ENCODE peak calls at places on chromosomes 12 and 14, in seven cellular contexts. Y is IMR-90; V is stimulated activated CD4-positive, alpha-beta T cell treated with anti-CD3 and anti-CD28 coated beads, Interleukin-1b, Interleukin-23, amount 100 ng/mL, for 4 hours; U is Right ventricle myocardium superior; G is stimulated activated CD8-positive, alpha-beta memory T cell treated with anti-CD3 and anti-CD28 coated beads, Interleukin-7, amount 100 ng/mL, for 24 hours; T is fibroblast of the conjunctiva; N is MV-4-11. R is an unnamed sample.

GRCh38 chr12:81615031-81615430 is 144.1 kb downstream of the PPFIA2 start:
- DNase-seq in Y (no peak), V (no peak), U (no peak), G (no peak), T (no peak), N (no peak), R (no peak)

GRCh38 chr12:28955491-28955890 is 193.6 kb upstream of the FAR2 start:
- DNase-seq in Y (peak; percentile 45), V (no peak), U (no peak), G (no peak), T (no peak), N (no peak), R (peak; percentile 66)

GRCh38 chr12:8829621-8830020 is 7.2 kb downstream of the A2ML1 start:
- DNase-seq in Y (no peak), V (no peak), U (no peak), G (no peak), T (no peak), N (no peak), R (no peak)

GRCh38 chr12:16285586-16285985 is 8.1 kb upstream of the SLC15A5 start:
- DNase-seq in Y (no peak), V (no peak), U (no peak), G (no peak), T (no peak), N (no peak), R (no peak)

GRCh38 chr12:117567644-117568043 is 206.2 kb upstream of the NOS1 start:
- DNase-seq in Y (no peak), V (no peak), U (no peak), G (no peak), T (no peak), N (no peak), R (no peak)

GRCh38 chr12:94545937-94546771 is 86.5 kb upstream of the CEP83 start:
- DNase-seq in Y (peak; percentile 68), V (no peak), U (no peak), G (no peak), T (peak; percentile 61), N (peak; percentile 4), R (peak; percentile 77)

GRCh38 chr12:130764073-130764472 is 48.0 kb upstream of the RIMBP2 start:
- DNase-seq in Y (peak; percentile 7), V (no peak), U (no peak), G (no peak), T (no peak), N (no peak), R (peak; percentile 40)

GRCh38 chr14:23936084-23936829 is 17.3 kb upstream of the DHRS4 start:
- DNase-seq in Y (no peak), V (no peak), U (no peak), G (no peak), T (no peak), N (no peak), R (no peak)

GRCh38 chr14:51938137-51938536 is 51.2 kb upstream of the RTRAF start:
- DNase-seq in Y (peak; percentile 11), V (no peak), U (no peak), G (no peak), T (no peak), N (no peak), R (peak; percentile 55)

GRCh38 chr14:54572316-54572715 is 5.4 kb downstream of the SAMD4A start:
- DNase-seq in Y (no peak), V (no peak), U (no peak), G (no peak), T (no peak), N (peak; percentile 6), R (peak; percentile 48)

GRCh38 chr12:111180830-111181726 is 187.8 kb downstream of the PHETA1 start:
- DNase-seq in Y (peak; percentile 4), V (no peak), U (peak; percentile 89), G (no peak), T (peak; percentile 6), N (peak; percentile 93), R (peak; percentile 62)

GRCh38 chr12:100138048-100138907 is 4.4 kb downstream of the BLTP3B start:
- DNase-seq in Y (peak; percentile 15), V (no peak), U (no peak), G (no peak), T (no peak), N (peak; percentile 85), R (peak; percentile 12)

GRCh38 chr14:78424311-78424710 is 254.1 kb downstream of the NRXN3 start:
- DNase-seq in Y (no peak), V (no peak), U (no peak), G (no peak), T (no peak), N (no peak), R (no peak)

GRCh38 chr12:61301817-61302216 is 958.4 kb upstream of the USP15 start:
- DNase-seq in Y (no peak), V (no peak), U (no peak), G (no peak), T (no peak), N (no peak), R (no peak)

GRCh38 chr12:54412786-54413185 is 6.3 kb downstream of the ITGA5 start:
- DNase-seq in Y (no peak), V (no peak), U (no peak), G (no peak), T (no peak), N (no peak), R (no peak)

GRCh38 chr14:90111895-90112534 is 50.2 kb downstream of the KCNK13 start:
- DNase-seq in Y (peak; percentile 87), V (no peak), U (no peak), G (no peak), T (no peak), N (no peak), R (peak; percentile 34)

GRCh38 chr12:54413284-54414190 is 5.5 kb downstream of the ITGA5 start:
- DNase-seq in Y (no peak), V (no peak), U (peak; percentile 80), G (peak; percentile 47), T (no peak), N (peak; percentile 89), R (peak; percentile 53)

GRCh38 chr14:70909788-70910614 is 2.7 kb downstream of the PCNX1 start:
- DNase-seq in Y (no peak), V (no peak), U (no peak), G (no peak), T (no peak), N (no peak), R (no peak)

GRCh38 chr14:37167151-37168047 is 5.0 kb downstream of the SLC25A21 start:
- DNase-seq in Y (no peak), V (no peak), U (no peak), G (no peak), T (no peak), N (no peak), R (no peak)

GRCh38 chr12:43501705-43502104 is 50.3 kb downstream of the ADAMTS20 start:
- DNase-seq in Y (peak; percentile 34), V (no peak), U (no peak), G (no peak), T (peak; percentile 17), N (peak; percentile 8), R (peak; percentile 24)

GRCh38 chr12:29591140-29592020 is 93.9 kb upstream of the OVCH1 start:
- DNase-seq in Y (peak; percentile 24), V (no peak), U (no peak), G (no peak), T (peak; percentile 51), N (peak; percentile 39), R (peak; percentile 41)

GRCh38 chr14:32435411-32435810 is 106.3 kb downstream of the AKAP6 start:
- DNase-seq in Y (no peak), V (no peak), U (no peak), G (no peak), T (no peak), N (no peak), R (no peak)

GRCh38 chr14:54609576-54609975 is 42.6 kb downstream of the SAMD4A start:
- DNase-seq in Y (no peak), V (no peak), U (no peak), G (no peak), T (no peak), N (no peak), R (no peak)

GRCh38 chr12:3771853-3772252 is 18.9 kb upstream of the CRACR2A start:
- DNase-seq in Y (no peak), V (no peak), U (peak; percentile 66), G (no peak), T (no peak), N (no peak), R (no peak)

GRCh38 chr12:104695453-104696148 is 238.9 kb downstream of the CHST11 start:
- DNase-seq in Y (peak; percentile 93), V (peak; percentile 57), U (no peak), G (peak; percentile 56), T (no peak), N (peak; percentile 98), R (peak; percentile 69)

GRCh38 chr14:57199911-57200310 is 68.8 kb downstream of the EXOC5 start:
- DNase-seq in Y (peak; percentile 79), V (no peak), U (no peak), G (no peak), T (peak; percentile 23), N (no peak), R (peak; percentile 49)

GRCh38 chr12:96445743-96446655 is 43.4 kb upstream of the CFAP54 start:
- DNase-seq in Y (peak; percentile 99), V (no peak), U (no peak), G (no peak), T (peak; percentile 61), N (peak; percentile 46), R (peak; percentile 98)

GRCh38 chr12:71014180-71014785 is 93.7 kb upstream of the PTPRR start:
- DNase-seq in Y (peak; percentile 21), V (no peak), U (no peak), G (no peak), T (peak; percentile 69), N (no peak), R (no peak)

GRCh38 chr14:20412422-20412821 is 879 bp downstream of the TEP1 start:
- DNase-seq in Y (no peak), V (no peak), U (no peak), G (no peak), T (no peak), N (no peak), R (peak; percentile 8)

GRCh38 chr12:22518067-22518719 is 26.1 kb downstream of the C2CD5 start:
- DNase-seq in Y (peak; percentile 15), V (no peak), U (peak; percentile 53), G (no peak), T (no peak), N (no peak), R (peak; percentile 28)

R was measured in amniotic epithelial cell.